ENCODE peak calls at places on chromosomes 7 and 10, in seven cellular contexts. L, M, H, Z, D, Q and I are unnamed samples.

GRCh38 chr10:60348982-60349381 is 40.7 kb downstream of the ANK3 start:
- DNase-seq in L (no peak), M (no peak), H (no peak), Z (no peak), D (no peak), Q (peak), I (no peak)

GRCh38 chr10:117830832-117831231 is 215.9 kb downstream of the RAB11FIP2 start:
- DNase-seq in L (no peak), M (peak), H (no peak), Z (peak), D (no peak), Q (no peak), I (no peak)

GRCh38 chr7:7292608-7293007 is 110.3 kb downstream of the C1GALT1 start:
- DNase-seq in L (no peak), M (no peak), H (no peak), Z (no peak), D (no peak), Q (no peak), I (no peak)

GRCh38 chr10:17649836-17650235 is 5.9 kb downstream of the STAM start:
- DNase-seq in L (no peak), M (no peak), H (no peak), Z (no peak), D (no peak), Q (no peak), I (no peak)

GRCh38 chr7:39923086-39923485 is 27.0 kb upstream of the CDK13 start:
- DNase-seq in L (no peak), M (no peak), H (no peak), Z (no peak), D (no peak), Q (no peak), I (no peak)

GRCh38 chr7:44074349-44074695 is 8.0 kb downstream of the POLM start:
- DNase-seq in L (no peak), M (no peak), H (no peak), Z (no peak), D (no peak), Q (no peak), I (no peak)

GRCh38 chr7:10855583-10855982 is 118.1 kb upstream of the PHF14 start:
- DNase-seq in L (no peak), M (no peak), H (no peak), Z (no peak), D (no peak), Q (no peak), I (no peak)

GRCh38 chr7:156993021-156993924 is 17.2 kb downstream of the MNX1 start:
- DNase-seq in L (no peak), M (peak), H (no peak), Z (no peak), D (no peak), Q (no peak), I (no peak)

GRCh38 chr7:94650137-94650536 is 5.8 kb downstream of the SGCE start:
- DNase-seq in L (no peak), M (no peak), H (no peak), Z (no peak), D (no peak), Q (no peak), I (no peak)

GRCh38 chr10:69489506-69490090 is 38.3 kb downstream of the TSPAN15 start:
- DNase-seq in L (no peak), M (no peak), H (no peak), Z (no peak), D (no peak), Q (no peak), I (no peak)

GRCh38 chr10:95356-96115 is 39.7 kb upstream of the ZMYND11 start:
- DNase-seq in L (no peak), M (no peak), H (no peak), Z (no peak), D (no peak), Q (no peak), I (no peak)

GRCh38 chr7:144513332-144513731 is 109.8 kb upstream of the NOBOX start:
- DNase-seq in L (no peak), M (peak), H (no peak), Z (no peak), D (no peak), Q (no peak), I (no peak)

GRCh38 chr10:79241990-79242619 is 105.2 kb upstream of the PPIF start:
- DNase-seq in L (no peak), M (peak), H (no peak), Z (no peak), D (no peak), Q (no peak), I (peak)

GRCh38 chr7:2260820-2261219 is 18.8 kb downstream of the NUDT1 start:
- DNase-seq in L (no peak), M (peak), H (no peak), Z (peak), D (peak), Q (no peak), I (no peak)

GRCh38 chr10:46538723-46539426 is 17.6 kb downstream of the GPRIN2 start:
- DNase-seq in L (no peak), M (no peak), H (no peak), Z (no peak), D (no peak), Q (no peak), I (no peak)

GRCh38 chr10:71771821-71772617 is 1.3 kb downstream of the VSIR start:
- DNase-seq in L (no peak), M (no peak), H (no peak), Z (peak), D (no peak), Q (peak), I (no peak)

GRCh38 chr7:15648461-15648961 is 38.0 kb downstream of the MEOX2 start:
- DNase-seq in L (no peak), M (no peak), H (no peak), Z (no peak), D (no peak), Q (no peak), I (no peak)

GRCh38 chr7:82109288-82109687 is 334.3 kb downstream of the CACNA2D1 start:
- DNase-seq in L (no peak), M (no peak), H (no peak), Z (no peak), D (no peak), Q (peak), I (no peak)

GRCh38 chr10:120949511-120950102 is 98.4 kb downstream of the WDR11 start:
- DNase-seq in L (no peak), M (no peak), H (no peak), Z (no peak), D (no peak), Q (no peak), I (no peak)

GRCh38 chr7:13850185-13850752 is 139.2 kb downstream of the ETV1 start:
- DNase-seq in L (no peak), M (peak), H (no peak), Z (peak), D (no peak), Q (peak), I (no peak)

GRCh38 chr10:77710081-77710551 is 72.5 kb upstream of the KCNMA1 start:
- DNase-seq in L (no peak), M (no peak), H (no peak), Z (no peak), D (no peak), Q (no peak), I (peak)

GRCh38 chr7:108080094-108080656 is 50.0 kb downstream of the LAMB4 start:
- DNase-seq in L (no peak), M (no peak), H (no peak), Z (no peak), D (no peak), Q (no peak), I (no peak)

GRCh38 chr7:158953912-158954311 is 97.6 kb downstream of the DYNC2I1 start:
- DNase-seq in L (no peak), M (no peak), H (no peak), Z (no peak), D (no peak), Q (no peak), I (no peak)

GRCh38 chr7:115429918-115430317 is 508.0 kb downstream of the MDFIC start:
- DNase-seq in L (no peak), M (no peak), H (no peak), Z (no peak), D (no peak), Q (no peak), I (no peak)

GRCh38 chr7:151003572-151003971 is 12.8 kb downstream of the NOS3 start:
- DNase-seq in L (no peak), M (peak), H (no peak), Z (no peak), D (peak), Q (no peak), I (no peak)

GRCh38 chr10:20887706-20888535 is 9.2 kb downstream of the NEBL start:
- DNase-seq in L (no peak), M (no peak), H (no peak), Z (no peak), D (no peak), Q (no peak), I (no peak)

GRCh38 chr7:48183370-48183743 is 12.1 kb downstream of the ABCA13 start:
- DNase-seq in L (no peak), M (no peak), H (no peak), Z (no peak), D (no peak), Q (no peak), I (no peak)

GRCh38 chr7:101927389-101928306 is 110.2 kb downstream of the CUX1 start:
- DNase-seq in L (no peak), M (no peak), H (no peak), Z (no peak), D (no peak), Q (no peak), I (no peak)

GRCh38 chr10:133335238-133336122 is 1.2 kb downstream of the CALY start:
- DNase-seq in L (peak), M (peak), H (peak), Z (no peak), D (no peak), Q (no peak), I (no peak)

GRCh38 chr7:95527033-95527775 is 41.5 kb downstream of the ASB4 start:
- DNase-seq in L (no peak), M (peak), H (peak), Z (peak), D (peak), Q (peak), I (peak)

GRCh38 chr7:151918444-151918843 is 37.8 kb upstream of the GALNTL5 start:
- DNase-seq in L (no peak), M (no peak), H (no peak), Z (no peak), D (no peak), Q (no peak), I (no peak)

GRCh38 chr10:69527961-69528360 is 45.3 kb downstream of the NEUROG3 start:
- DNase-seq in L (no peak), M (no peak), H (no peak), Z (no peak), D (no peak), Q (no peak), I (no peak)

GRCh38 chr7:87510430-87510875 is 35.0 kb upstream of the ABCB4 start:
- DNase-seq in L (no peak), M (peak), H (no peak), Z (no peak), D (no peak), Q (no peak), I (no peak)